ENCODE peak calls at places on chromosomes 2 and 18, in six cellular contexts. S, L, N, T, P and J are unnamed samples.

GRCh38 chr2:19543271-19544019 is 185.0 kb upstream of the OSR1 start:
- DNase-seq in S (no peak), L (no peak), N (no peak), T (no peak), P (no peak), J (peak)

GRCh38 chr2:86464654-86465053 is 23.5 kb downstream of the KDM3A start:
- DNase-seq in S (no peak), L (no peak), N (no peak), T (no peak), P (no peak), J (no peak)

GRCh38 chr2:156329031-156329921 is 3.2 kb downstream of the NR4A2 start:
- DNase-seq in S (no peak), L (no peak), N (peak), T (no peak), P (no peak), J (no peak)

GRCh38 chr18:43870626-43871025 is 593.3 kb upstream of the SYT4 start:
- DNase-seq in S (no peak), L (no peak), N (no peak), T (no peak), P (no peak), J (no peak)

GRCh38 chr18:26104037-26104436 is 13.6 kb upstream of the SS18 start:
- DNase-seq in S (no peak), L (no peak), N (no peak), T (no peak), P (no peak), J (no peak)

GRCh38 chr2:46001290-46001689 is 295.9 kb upstream of the EPAS1 start:
- DNase-seq in S (no peak), L (no peak), N (no peak), T (no peak), P (no peak), J (no peak)

GRCh38 chr2:143909577-143909976 is 610.3 kb downstream of the ZEB2 start:
- DNase-seq in S (no peak), L (no peak), N (no peak), T (no peak), P (no peak), J (no peak)

GRCh38 chr18:56291229-56291796 is 347.1 kb downstream of the TXNL1 start:
- DNase-seq in S (no peak), L (no peak), N (no peak), T (no peak), P (no peak), J (no peak)

GRCh38 chr2:105398522-105399206 is at the start of gene FHL2:
- DNase-seq in S (peak), L (no peak), N (peak), T (peak), P (peak), J (peak)